ENCODE peak calls at places on chromosomes 13 and 19, in five cellular contexts. One of them, this sample, is unnamed.

GRCh38 chr13:111202745-111203144 is 87.6 kb downstream of the ARHGEF7 start:
- DNase-seq in stimulated activated CD8-positive, alpha-beta memory T cell treated with anti-CD3 and anti-CD28 coated beads, Interleukin-4, amount 100 ng/mL, for 1 hour: no peak
- DNase-seq in anterior cingulate cortex: peak; percentile 60
- DNase-seq in CD4-positive, CD25-positive, alpha-beta regulatory T cell: peak; percentile 64
- DNase-seq in T-helper 1 cell: no peak
- DNase-seq in this sample: no peak

GRCh38 chr19:46571495-46571894 is 29.6 kb upstream of the CALM3 start:
- DNase-seq in stimulated activated CD8-positive, alpha-beta memory T cell treated with anti-CD3 and anti-CD28 coated beads, Interleukin-4, amount 100 ng/mL, for 1 hour: no peak
- DNase-seq in anterior cingulate cortex: no peak
- DNase-seq in CD4-positive, CD25-positive, alpha-beta regulatory T cell: peak; percentile 63
- DNase-seq in T-helper 1 cell: no peak
- DNase-seq in this sample: no peak

GRCh38 chr19:3907626-3908265 is 25.1 kb upstream of the NMRK2 start:
- DNase-seq in stimulated activated CD8-positive, alpha-beta memory T cell treated with anti-CD3 and anti-CD28 coated beads, Interleukin-4, amount 100 ng/mL, for 1 hour: no peak
- DNase-seq in anterior cingulate cortex: no peak
- DNase-seq in CD4-positive, CD25-positive, alpha-beta regulatory T cell: no peak
- DNase-seq in T-helper 1 cell: no peak
- DNase-seq in this sample: no peak

GRCh38 chr13:72062566-72062965 is 195.6 kb upstream of the DACH1 start:
- DNase-seq in stimulated activated CD8-positive, alpha-beta memory T cell treated with anti-CD3 and anti-CD28 coated beads, Interleukin-4, amount 100 ng/mL, for 1 hour: no peak
- DNase-seq in anterior cingulate cortex: no peak
- DNase-seq in CD4-positive, CD25-positive, alpha-beta regulatory T cell: no peak
- DNase-seq in T-helper 1 cell: no peak
- DNase-seq in this sample: no peak

GRCh38 chr13:104810242-104810641 is 1725.2 kb downstream of the EFNB2 start:
- DNase-seq in stimulated activated CD8-positive, alpha-beta memory T cell treated with anti-CD3 and anti-CD28 coated beads, Interleukin-4, amount 100 ng/mL, for 1 hour: no peak
- DNase-seq in anterior cingulate cortex: no peak
- DNase-seq in CD4-positive, CD25-positive, alpha-beta regulatory T cell: no peak
- DNase-seq in T-helper 1 cell: no peak
- DNase-seq in this sample: no peak

GRCh38 chr13:51246005-51246404 is 23.8 kb downstream of the FAM124A start:
- DNase-seq in stimulated activated CD8-positive, alpha-beta memory T cell treated with anti-CD3 and anti-CD28 coated beads, Interleukin-4, amount 100 ng/mL, for 1 hour: no peak
- DNase-seq in anterior cingulate cortex: peak; percentile 67
- DNase-seq in CD4-positive, CD25-positive, alpha-beta regulatory T cell: no peak
- DNase-seq in T-helper 1 cell: no peak
- DNase-seq in this sample: no peak

GRCh38 chr13:98581971-98582702 is 5.2 kb upstream of the STK24 start:
- DNase-seq in stimulated activated CD8-positive, alpha-beta memory T cell treated with anti-CD3 and anti-CD28 coated beads, Interleukin-4, amount 100 ng/mL, for 1 hour: no peak
- DNase-seq in anterior cingulate cortex: no peak
- DNase-seq in CD4-positive, CD25-positive, alpha-beta regulatory T cell: no peak
- DNase-seq in T-helper 1 cell: no peak
- DNase-seq in this sample: no peak

GRCh38 chr13:109989155-109989554 is 202.8 kb upstream of the IRS2 start:
- DNase-seq in stimulated activated CD8-positive, alpha-beta memory T cell treated with anti-CD3 and anti-CD28 coated beads, Interleukin-4, amount 100 ng/mL, for 1 hour: no peak
- DNase-seq in anterior cingulate cortex: no peak
- DNase-seq in CD4-positive, CD25-positive, alpha-beta regulatory T cell: no peak
- DNase-seq in T-helper 1 cell: no peak
- DNase-seq in this sample: no peak

GRCh38 chr19:4533334-4533733 is 1.7 kb downstream of the PLIN5 start:
- DNase-seq in stimulated activated CD8-positive, alpha-beta memory T cell treated with anti-CD3 and anti-CD28 coated beads, Interleukin-4, amount 100 ng/mL, for 1 hour: no peak
- DNase-seq in anterior cingulate cortex: no peak
- DNase-seq in CD4-positive, CD25-positive, alpha-beta regulatory T cell: no peak
- DNase-seq in T-helper 1 cell: no peak
- DNase-seq in this sample: no peak

GRCh38 chr13:50417597-50417996 is 402.4 kb downstream of the KCNRG start:
- DNase-seq in stimulated activated CD8-positive, alpha-beta memory T cell treated with anti-CD3 and anti-CD28 coated beads, Interleukin-4, amount 100 ng/mL, for 1 hour: no peak
- DNase-seq in anterior cingulate cortex: no peak
- DNase-seq in CD4-positive, CD25-positive, alpha-beta regulatory T cell: no peak
- DNase-seq in T-helper 1 cell: no peak
- DNase-seq in this sample: no peak

GRCh38 chr19:55241143-55241934 is 12.8 kb upstream of the TMEM86B start:
- DNase-seq in stimulated activated CD8-positive, alpha-beta memory T cell treated with anti-CD3 and anti-CD28 coated beads, Interleukin-4, amount 100 ng/mL, for 1 hour: no peak
- DNase-seq in anterior cingulate cortex: no peak
- DNase-seq in CD4-positive, CD25-positive, alpha-beta regulatory T cell: no peak
- DNase-seq in T-helper 1 cell: no peak
- DNase-seq in this sample: no peak

GRCh38 chr13:49454388-49455015 is 10.4 kb downstream of the SETDB2 start:
- DNase-seq in stimulated activated CD8-positive, alpha-beta memory T cell treated with anti-CD3 and anti-CD28 coated beads, Interleukin-4, amount 100 ng/mL, for 1 hour: no peak
- DNase-seq in anterior cingulate cortex: no peak
- DNase-seq in CD4-positive, CD25-positive, alpha-beta regulatory T cell: peak; percentile 73
- DNase-seq in T-helper 1 cell: no peak
- DNase-seq in this sample: no peak

GRCh38 chr13:72638059-72638815 is 89.2 kb downstream of the MZT1 start:
- DNase-seq in stimulated activated CD8-positive, alpha-beta memory T cell treated with anti-CD3 and anti-CD28 coated beads, Interleukin-4, amount 100 ng/mL, for 1 hour: no peak
- DNase-seq in anterior cingulate cortex: no peak
- DNase-seq in CD4-positive, CD25-positive, alpha-beta regulatory T cell: no peak
- DNase-seq in T-helper 1 cell: no peak
- DNase-seq in this sample: no peak

GRCh38 chr19:50657672-50658437 is 8.6 kb downstream of the C19orf81 start:
- DNase-seq in stimulated activated CD8-positive, alpha-beta memory T cell treated with anti-CD3 and anti-CD28 coated beads, Interleukin-4, amount 100 ng/mL, for 1 hour: peak; percentile 38
- DNase-seq in anterior cingulate cortex: peak; percentile 99
- DNase-seq in CD4-positive, CD25-positive, alpha-beta regulatory T cell: peak; percentile 71
- DNase-seq in T-helper 1 cell: peak; percentile 57
- DNase-seq in this sample: peak; percentile 44

GRCh38 chr13:52353116-52353718 is 52.8 kb downstream of the THSD1 start:
- DNase-seq in stimulated activated CD8-positive, alpha-beta memory T cell treated with anti-CD3 and anti-CD28 coated beads, Interleukin-4, amount 100 ng/mL, for 1 hour: no peak
- DNase-seq in anterior cingulate cortex: no peak
- DNase-seq in CD4-positive, CD25-positive, alpha-beta regulatory T cell: no peak
- DNase-seq in T-helper 1 cell: no peak
- DNase-seq in this sample: no peak

GRCh38 chr19:42158926-42159325 is 26.7 kb upstream of the POU2F2 start:
- DNase-seq in stimulated activated CD8-positive, alpha-beta memory T cell treated with anti-CD3 and anti-CD28 coated beads, Interleukin-4, amount 100 ng/mL, for 1 hour: no peak
- DNase-seq in anterior cingulate cortex: no peak
- DNase-seq in CD4-positive, CD25-positive, alpha-beta regulatory T cell: no peak
- DNase-seq in T-helper 1 cell: no peak
- DNase-seq in this sample: no peak

GRCh38 chr19:33392341-33393285 is 19.1 kb downstream of the CEBPG start:
- DNase-seq in stimulated activated CD8-positive, alpha-beta memory T cell treated with anti-CD3 and anti-CD28 coated beads, Interleukin-4, amount 100 ng/mL, for 1 hour: no peak
- DNase-seq in anterior cingulate cortex: no peak
- DNase-seq in CD4-positive, CD25-positive, alpha-beta regulatory T cell: no peak
- DNase-seq in T-helper 1 cell: no peak
- DNase-seq in this sample: no peak

GRCh38 chr13:33340631-33341030 is 55.1 kb upstream of the STARD13 start:
- DNase-seq in stimulated activated CD8-positive, alpha-beta memory T cell treated with anti-CD3 and anti-CD28 coated beads, Interleukin-4, amount 100 ng/mL, for 1 hour: no peak
- DNase-seq in anterior cingulate cortex: no peak
- DNase-seq in CD4-positive, CD25-positive, alpha-beta regulatory T cell: no peak
- DNase-seq in T-helper 1 cell: no peak
- DNase-seq in this sample: no peak

GRCh38 chr13:28528848-28529247 is 33.9 kb upstream of the FLT1 start:
- DNase-seq in stimulated activated CD8-positive, alpha-beta memory T cell treated with anti-CD3 and anti-CD28 coated beads, Interleukin-4, amount 100 ng/mL, for 1 hour: no peak
- DNase-seq in anterior cingulate cortex: no peak
- DNase-seq in CD4-positive, CD25-positive, alpha-beta regulatory T cell: no peak
- DNase-seq in T-helper 1 cell: no peak
- DNase-seq in this sample: no peak

GRCh38 chr19:39768811-39769210 is 9.8 kb upstream of the LEUTX start:
- DNase-seq in stimulated activated CD8-positive, alpha-beta memory T cell treated with anti-CD3 and anti-CD28 coated beads, Interleukin-4, amount 100 ng/mL, for 1 hour: no peak
- DNase-seq in anterior cingulate cortex: no peak
- DNase-seq in CD4-positive, CD25-positive, alpha-beta regulatory T cell: no peak
- DNase-seq in T-helper 1 cell: no peak
- DNase-seq in this sample: no peak

GRCh38 chr13:52949044-52949443 is 79.6 kb upstream of the OLFM4 start:
- DNase-seq in stimulated activated CD8-positive, alpha-beta memory T cell treated with anti-CD3 and anti-CD28 coated beads, Interleukin-4, amount 100 ng/mL, for 1 hour: no peak
- DNase-seq in anterior cingulate cortex: no peak
- DNase-seq in CD4-positive, CD25-positive, alpha-beta regulatory T cell: no peak
- DNase-seq in T-helper 1 cell: no peak
- DNase-seq in this sample: no peak

GRCh38 chr13:48595330-48596127 is 58.2 kb upstream of the CYSLTR2 start:
- DNase-seq in stimulated activated CD8-positive, alpha-beta memory T cell treated with anti-CD3 and anti-CD28 coated beads, Interleukin-4, amount 100 ng/mL, for 1 hour: no peak
- DNase-seq in anterior cingulate cortex: peak; percentile 51
- DNase-seq in CD4-positive, CD25-positive, alpha-beta regulatory T cell: peak; percentile 79
- DNase-seq in T-helper 1 cell: peak; percentile 39
- DNase-seq in this sample: peak; percentile 39

GRCh38 chr13:36074659-36075058 is 56.5 kb downstream of the DCLK1 start:
- DNase-seq in stimulated activated CD8-positive, alpha-beta memory T cell treated with anti-CD3 and anti-CD28 coated beads, Interleukin-4, amount 100 ng/mL, for 1 hour: no peak
- DNase-seq in anterior cingulate cortex: peak; percentile 54
- DNase-seq in CD4-positive, CD25-positive, alpha-beta regulatory T cell: no peak
- DNase-seq in T-helper 1 cell: no peak
- DNase-seq in this sample: no peak

GRCh38 chr13:107847406-107847805 is 367.9 kb downstream of the LIG4 start:
- DNase-seq in stimulated activated CD8-positive, alpha-beta memory T cell treated with anti-CD3 and anti-CD28 coated beads, Interleukin-4, amount 100 ng/mL, for 1 hour: no peak
- DNase-seq in anterior cingulate cortex: no peak
- DNase-seq in CD4-positive, CD25-positive, alpha-beta regulatory T cell: no peak
- DNase-seq in T-helper 1 cell: no peak
- DNase-seq in this sample: no peak

GRCh38 chr13:113545455-113545930 is 39.1 kb upstream of the TFDP1 start:
- DNase-seq in stimulated activated CD8-positive, alpha-beta memory T cell treated with anti-CD3 and anti-CD28 coated beads, Interleukin-4, amount 100 ng/mL, for 1 hour: no peak
- DNase-seq in anterior cingulate cortex: no peak
- DNase-seq in CD4-positive, CD25-positive, alpha-beta regulatory T cell: no peak
- DNase-seq in T-helper 1 cell: no peak
- DNase-seq in this sample: no peak

This sample was measured in effector CD4-positive, alpha-beta T cell.